ENCODE peak calls at places on chromosomes 16 and 17, in eight cellular contexts. One of them, this sample, is unnamed.

GRCh38 chr17:66405836-66406679 is 103.6 kb downstream of the PRKCA start:
- DNase-seq in GM12865: no peak
- DNase-seq in right atrium auricular region: no peak
- DNase-seq in GM12878: no peak
- DNase-seq in coronary artery: no peak
- DNase-seq in endothelial cell: no peak
- DNase-seq in NB4: no peak
- DNase-seq in kidney: no peak
- DNase-seq in this sample: no peak

GRCh38 chr17:32350662-32351418 is 883 bp downstream of the ZNF207 start:
- DNase-seq in coronary artery: no peak
- DNase-seq in GM12865: peak
- DNase-seq in right atrium auricular region: no peak
- DNase-seq in endothelial cell: peak
- DNase-seq in GM12878: no peak
- DNase-seq in NB4: peak
- DNase-seq in kidney: no peak
- DNase-seq in this sample: no peak

GRCh38 chr17:36198831-36199465 is 2.4 kb upstream of the CCL3L1 start:
- DNase-seq in kidney: no peak
- DNase-seq in GM12878: no peak
- DNase-seq in NB4: no peak
- DNase-seq in GM12865: peak
- DNase-seq in coronary artery: no peak
- DNase-seq in right atrium auricular region: no peak
- DNase-seq in endothelial cell: no peak
- DNase-seq in this sample: no peak

GRCh38 chr16:58109881-58110280 is 19.3 kb downstream of the CFAP20 start:
- DNase-seq in GM12865: no peak
- DNase-seq in GM12878: no peak
- DNase-seq in endothelial cell: no peak
- DNase-seq in right atrium auricular region: no peak
- DNase-seq in kidney: no peak
- DNase-seq in coronary artery: no peak
- DNase-seq in NB4: no peak
- DNase-seq in this sample: no peak

GRCh38 chr16:76106647-76107046 is 170.6 kb upstream of the CNTNAP4 start:
- DNase-seq in right atrium auricular region: no peak
- DNase-seq in GM12865: no peak
- DNase-seq in coronary artery: no peak
- DNase-seq in endothelial cell: no peak
- DNase-seq in GM12878: no peak
- DNase-seq in NB4: no peak
- DNase-seq in kidney: no peak
- DNase-seq in this sample: no peak

GRCh38 chr16:77531741-77532140 is 96.9 kb upstream of the ADAMTS18 start:
- DNase-seq in NB4: no peak
- DNase-seq in right atrium auricular region: no peak
- DNase-seq in endothelial cell: no peak
- DNase-seq in kidney: no peak
- DNase-seq in GM12865: no peak
- DNase-seq in coronary artery: no peak
- DNase-seq in GM12878: no peak
- DNase-seq in this sample: no peak

GRCh38 chr17:63611354-63611753 is 10.7 kb downstream of the TACO1 start:
- DNase-seq in GM12865: peak
- DNase-seq in coronary artery: no peak
- DNase-seq in right atrium auricular region: no peak
- DNase-seq in NB4: no peak
- DNase-seq in kidney: no peak
- DNase-seq in GM12878: no peak
- DNase-seq in endothelial cell: no peak
- DNase-seq in this sample: no peak

GRCh38 chr17:35170968-35171771 is 23.0 kb downstream of the SLC35G3 start:
- DNase-seq in GM12865: peak
- DNase-seq in coronary artery: no peak
- DNase-seq in NB4: peak
- DNase-seq in kidney: no peak
- DNase-seq in endothelial cell: no peak
- DNase-seq in GM12878: no peak
- DNase-seq in right atrium auricular region: no peak
- DNase-seq in this sample: no peak

GRCh38 chr17:3029213-3029913 is 34.0 kb downstream of the OR1D5 start:
- DNase-seq in GM12878: no peak
- DNase-seq in GM12865: no peak
- DNase-seq in NB4: no peak
- DNase-seq in coronary artery: peak
- DNase-seq in endothelial cell: no peak
- DNase-seq in right atrium auricular region: no peak
- DNase-seq in kidney: peak
- DNase-seq in this sample: no peak

GRCh38 chr17:14121952-14122351 is 52.6 kb downstream of the COX10 start:
- DNase-seq in GM12865: no peak
- DNase-seq in kidney: no peak
- DNase-seq in coronary artery: no peak
- DNase-seq in right atrium auricular region: no peak
- DNase-seq in GM12878: no peak
- DNase-seq in NB4: peak
- DNase-seq in endothelial cell: no peak
- DNase-seq in this sample: no peak

GRCh38 chr17:62827722-62828498 is 19.8 kb upstream of the MARCHF10 start:
- DNase-seq in kidney: no peak
- DNase-seq in coronary artery: no peak
- DNase-seq in endothelial cell: no peak
- DNase-seq in right atrium auricular region: no peak
- DNase-seq in NB4: peak
- DNase-seq in GM12865: no peak
- DNase-seq in GM12878: no peak
- DNase-seq in this sample: no peak

GRCh38 chr16:84862804-84863484 is 43.2 kb downstream of the CRISPLD2 start:
- DNase-seq in kidney: no peak
- DNase-seq in GM12878: no peak
- DNase-seq in right atrium auricular region: no peak
- DNase-seq in NB4: no peak
- DNase-seq in coronary artery: no peak
- DNase-seq in endothelial cell: no peak
- DNase-seq in GM12865: no peak
- DNase-seq in this sample: no peak

GRCh38 chr17:71335212-71335611 is 785.6 kb upstream of the SOX9 start:
- DNase-seq in coronary artery: no peak
- DNase-seq in GM12878: no peak
- DNase-seq in NB4: no peak
- DNase-seq in right atrium auricular region: no peak
- DNase-seq in endothelial cell: no peak
- DNase-seq in GM12865: no peak
- DNase-seq in kidney: no peak
- DNase-seq in this sample: no peak

GRCh38 chr17:81387235-81388060 is 7.8 kb upstream of the BAHCC1 start:
- DNase-seq in endothelial cell: no peak
- DNase-seq in NB4: peak
- DNase-seq in GM12878: no peak
- DNase-seq in right atrium auricular region: no peak
- DNase-seq in coronary artery: no peak
- DNase-seq in GM12865: peak
- DNase-seq in kidney: peak
- DNase-seq in this sample: no peak

GRCh38 chr16:87850009-87851006 is 19.0 kb downstream of the SLC7A5 start:
- DNase-seq in coronary artery: no peak
- DNase-seq in GM12865: peak
- DNase-seq in kidney: no peak
- DNase-seq in right atrium auricular region: no peak
- DNase-seq in NB4: peak
- DNase-seq in endothelial cell: peak
- DNase-seq in GM12878: no peak
- DNase-seq in this sample: no peak

GRCh38 chr16:4332623-4333307 is 16.9 kb downstream of the GLIS2 start:
- DNase-seq in GM12865: no peak
- DNase-seq in endothelial cell: no peak
- DNase-seq in GM12878: no peak
- DNase-seq in right atrium auricular region: no peak
- DNase-seq in coronary artery: no peak
- DNase-seq in NB4: no peak
- DNase-seq in kidney: no peak
- DNase-seq in this sample: no peak

GRCh38 chr16:27879601-27880247 is 183.8 kb downstream of the GSG1L start:
- DNase-seq in coronary artery: no peak
- DNase-seq in kidney: no peak
- DNase-seq in endothelial cell: no peak
- DNase-seq in right atrium auricular region: no peak
- DNase-seq in NB4: no peak
- DNase-seq in GM12878: no peak
- DNase-seq in GM12865: no peak
- DNase-seq in this sample: no peak

GRCh38 chr17:77459018-77459755 is 318.4 kb downstream of the SEC14L1 start:
- DNase-seq in endothelial cell: no peak
- DNase-seq in NB4: no peak
- DNase-seq in kidney: no peak
- DNase-seq in GM12865: peak
- DNase-seq in right atrium auricular region: no peak
- DNase-seq in coronary artery: no peak
- DNase-seq in GM12878: no peak
- DNase-seq in this sample: no peak

GRCh38 chr17:77456271-77456950 is 315.6 kb downstream of the SEC14L1 start:
- DNase-seq in coronary artery: no peak
- DNase-seq in kidney: no peak
- DNase-seq in NB4: no peak
- DNase-seq in GM12878: no peak
- DNase-seq in endothelial cell: no peak
- DNase-seq in GM12865: peak
- DNase-seq in right atrium auricular region: no peak
- DNase-seq in this sample: no peak

GRCh38 chr17:77457572-77458201 is 316.9 kb downstream of the SEC14L1 start:
- DNase-seq in GM12878: no peak
- DNase-seq in NB4: no peak
- DNase-seq in coronary artery: no peak
- DNase-seq in right atrium auricular region: no peak
- DNase-seq in GM12865: no peak
- DNase-seq in endothelial cell: no peak
- DNase-seq in kidney: no peak
- DNase-seq in this sample: no peak

GRCh38 chr17:77456951-77457548 is 316.3 kb downstream of the SEC14L1 start:
- DNase-seq in right atrium auricular region: no peak
- DNase-seq in endothelial cell: no peak
- DNase-seq in coronary artery: no peak
- DNase-seq in NB4: no peak
- DNase-seq in GM12878: no peak
- DNase-seq in GM12865: peak
- DNase-seq in kidney: no peak
- DNase-seq in this sample: no peak

GRCh38 chr17:77458202-77459017 is 317.6 kb downstream of the SEC14L1 start:
- DNase-seq in coronary artery: no peak
- DNase-seq in GM12865: peak
- DNase-seq in NB4: no peak
- DNase-seq in endothelial cell: no peak
- DNase-seq in kidney: no peak
- DNase-seq in GM12878: no peak
- DNase-seq in right atrium auricular region: no peak
- DNase-seq in this sample: no peak
- TF ChIP-seq CTCF in coronary artery: no peak
- TF ChIP-seq CTCF in GM12865: no peak
- TF ChIP-seq CTCF in NB4: no peak
- TF ChIP-seq CTCF in endothelial cell: no peak
- TF ChIP-seq CTCF in kidney: no peak
- TF ChIP-seq CTCF in GM12878: no peak
- TF ChIP-seq CTCF in right atrium auricular region: no peak
- TF ChIP-seq CTCF in this sample: no peak

GRCh38 chr17:37220609-37220953 is 155.2 kb upstream of the C17orf78 start:
- DNase-seq in endothelial cell: peak
- DNase-seq in kidney: no peak
- DNase-seq in coronary artery: no peak
- DNase-seq in right atrium auricular region: no peak
- DNase-seq in NB4: peak
- DNase-seq in GM12878: no peak
- DNase-seq in GM12865: peak
- DNase-seq in this sample: no peak
- TF ChIP-seq CTCF in endothelial cell: no peak
- TF ChIP-seq CTCF in kidney: peak
- TF ChIP-seq CTCF in coronary artery: no peak
- TF ChIP-seq CTCF in right atrium auricular region: peak
- TF ChIP-seq CTCF in NB4: peak
- TF ChIP-seq CTCF in GM12878: peak
- TF ChIP-seq CTCF in GM12865: peak
- TF ChIP-seq CTCF in this sample: peak

GRCh38 chr17:69455040-69455439 is 40.5 kb downstream of the MAP2K6 start:
- DNase-seq in GM12865: no peak
- DNase-seq in NB4: no peak
- DNase-seq in right atrium auricular region: no peak
- DNase-seq in kidney: no peak
- DNase-seq in GM12878: no peak
- DNase-seq in coronary artery: no peak
- DNase-seq in endothelial cell: no peak
- DNase-seq in this sample: no peak
- TF ChIP-seq CTCF in GM12865: no peak
- TF ChIP-seq CTCF in NB4: no peak
- TF ChIP-seq CTCF in right atrium auricular region: no peak
- TF ChIP-seq CTCF in kidney: no peak
- TF ChIP-seq CTCF in GM12878: no peak
- TF ChIP-seq CTCF in coronary artery: no peak
- TF ChIP-seq CTCF in endothelial cell: no peak
- TF ChIP-seq CTCF in this sample: no peak

GRCh38 chr16:16048904-16049582 is 99.6 kb downstream of the ABCC1 start:
- DNase-seq in coronary artery: no peak
- DNase-seq in right atrium auricular region: peak
- DNase-seq in GM12878: no peak
- DNase-seq in kidney: no peak
- DNase-seq in endothelial cell: no peak
- DNase-seq in NB4: no peak
- DNase-seq in GM12865: no peak
- DNase-seq in this sample: no peak

GRCh38 chr16:16045311-16045710 is 95.9 kb downstream of the ABCC1 start:
- DNase-seq in coronary artery: no peak
- DNase-seq in kidney: no peak
- DNase-seq in right atrium auricular region: no peak
- DNase-seq in GM12878: no peak
- DNase-seq in NB4: no peak
- DNase-seq in GM12865: no peak
- DNase-seq in endothelial cell: no peak
- DNase-seq in this sample: no peak

GRCh38 chr16:16042076-16042475 is 92.7 kb downstream of the ABCC1 start:
- DNase-seq in GM12865: no peak
- DNase-seq in NB4: no peak
- DNase-seq in coronary artery: no peak
- DNase-seq in right atrium auricular region: no peak
- DNase-seq in GM12878: no peak
- DNase-seq in endothelial cell: no peak
- DNase-seq in kidney: no peak
- DNase-seq in this sample: no peak

GRCh38 chr16:16047761-16048160 is 98.3 kb downstream of the ABCC1 start:
- DNase-seq in NB4: no peak
- DNase-seq in GM12865: no peak
- DNase-seq in kidney: no peak
- DNase-seq in right atrium auricular region: no peak
- DNase-seq in endothelial cell: no peak
- DNase-seq in coronary artery: no peak
- DNase-seq in GM12878: no peak
- DNase-seq in this sample: no peak

DNA sequence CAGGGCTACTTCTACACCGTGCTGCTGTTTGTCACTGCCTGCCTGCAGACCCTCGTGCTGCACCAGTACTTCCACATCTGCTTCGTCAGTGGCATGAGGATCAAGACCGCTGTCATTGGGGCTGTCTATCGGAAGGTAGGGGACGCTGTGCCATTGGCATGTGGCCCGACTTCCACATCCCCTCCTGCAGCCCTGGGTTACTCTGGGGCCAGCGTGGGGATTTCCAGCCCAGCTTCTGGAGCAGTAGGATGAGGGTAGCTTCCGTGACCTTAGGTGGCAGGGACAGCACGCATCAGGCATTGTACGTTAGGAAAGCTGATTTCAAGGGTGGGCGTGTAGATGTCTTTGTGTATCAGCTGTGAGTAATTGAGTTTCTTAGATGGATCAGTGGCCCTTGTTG is 96.5 kb downstream of the ABCC1 start:
- DNase-seq in NB4: peak
- DNase-seq in endothelial cell: peak
- DNase-seq in coronary artery: no peak
- DNase-seq in kidney: no peak
- DNase-seq in GM12878: no peak
- DNase-seq in right atrium auricular region: no peak
- DNase-seq in GM12865: peak
- DNase-seq in this sample: no peak
- TF ChIP-seq CTCF in NB4: peak
- TF ChIP-seq CTCF in endothelial cell: peak
- TF ChIP-seq CTCF in coronary artery: no peak
- TF ChIP-seq CTCF in kidney: peak
- TF ChIP-seq CTCF in GM12878: peak
- TF ChIP-seq CTCF in right atrium auricular region: no peak
- TF ChIP-seq CTCF in GM12865: peak
- TF ChIP-seq CTCF in this sample: peak